ENCODE peak calls at places on chromosome 1, in six cellular contexts. I is IMR-90; J is NCI-H1417; H is activated effector memory CD4-positive, alpha-beta T cell treated with anti-CD3 and anti-CD28 coated beads, Interleukin-2, amount 50 U/mL, for 16 hours; V is breast epithelium; E is stromal cell of bone marrow. Y is an unnamed sample.

GRCh38 chr1:58575831-58576726 is 973 bp downstream of the TACSTD2 start:
- DNase-seq in I (no peak), J (no peak), H (no peak), V (peak; percentile 45), E (no peak), Y (peak; percentile 69)

GRCh38 chr1:53600486-53600885 is 138.5 kb downstream of the GLIS1 start:
- DNase-seq in I (no peak), J (peak; percentile 12), H (peak; percentile 13), V (no peak), E (no peak), Y (peak; percentile 9)

GRCh38 chr1:109909531-109909930 is 1.1 kb upstream of the CSF1 start:
- DNase-seq in I (no peak), J (no peak), H (no peak), V (no peak), E (no peak), Y (no peak)

GRCh38 chr1:145688328-145688727 is 18.8 kb downstream of the PDZK1 start:
- DNase-seq in I (no peak), J (no peak), H (no peak), V (no peak), E (no peak), Y (no peak)

GRCh38 chr1:115255154-115255553 is 82.9 kb downstream of the NGF start:
- DNase-seq in I (no peak), J (no peak), H (no peak), V (no peak), E (no peak), Y (no peak)

GRCh38 chr1:6805004-6805416 is 19.8 kb downstream of the CAMTA1 start:
- DNase-seq in I (peak; percentile 13), J (no peak), H (no peak), V (no peak), E (no peak), Y (no peak)

GRCh38 chr1:216057080-216057479 is 366.2 kb downstream of the USH2A start:
- DNase-seq in I (peak; percentile 10), J (no peak), H (no peak), V (no peak), E (no peak), Y (no peak)

GRCh38 chr1:156033011-156033410 is 12.3 kb upstream of the SSR2 start:
- DNase-seq in I (peak; percentile 39), J (no peak), H (no peak), V (no peak), E (no peak), Y (no peak)

GRCh38 chr1:67880056-67880601 is 46.9 kb upstream of the GNG12 start:
- DNase-seq in I (peak; percentile 79), J (peak; percentile 98), H (no peak), V (no peak), E (peak; percentile 29), Y (no peak)

GRCh38 chr1:182955596-182956588 is 2.9 kb upstream of the SHCBP1L start:
- DNase-seq in I (peak; percentile 92), J (no peak), H (no peak), V (no peak), E (peak; percentile 98), Y (peak; percentile 51)

GRCh38 chr1:46528297-46528955 is 23.0 kb downstream of the KNCN start:
- DNase-seq in I (peak; percentile 22), J (peak; percentile 56), H (no peak), V (no peak), E (no peak), Y (no peak)

GRCh38 chr1:234478481-234479309 is at the start of gene TARBP1:
- DNase-seq in I (peak; percentile 78), J (peak; percentile 93), H (peak; percentile 89), V (peak; percentile 45), E (peak; percentile 50), Y (no peak)

GRCh38 chr1:176754663-176755062 is 291.7 kb downstream of the PAPPA2 start:
- DNase-seq in I (no peak), J (no peak), H (no peak), V (no peak), E (no peak), Y (no peak)

GRCh38 chr1:44670751-44671640 is 3.3 kb downstream of the TMEM53 start:
- DNase-seq in I (no peak), J (no peak), H (no peak), V (no peak), E (no peak), Y (no peak)

GRCh38 chr1:156508205-156508954 is 7.8 kb upstream of the MEF2D start:
- DNase-seq in I (peak; percentile 80), J (no peak), H (no peak), V (no peak), E (peak; percentile 76), Y (no peak)

GRCh38 chr1:161505892-161506173 is 576 bp downstream of the FCGR2A start:
- DNase-seq in I (no peak), J (no peak), H (no peak), V (no peak), E (no peak), Y (no peak)

GRCh38 chr1:184854036-184854435 is 99.4 kb upstream of the EDEM3 start:
- DNase-seq in I (no peak), J (no peak), H (no peak), V (no peak), E (no peak), Y (no peak)

GRCh38 chr1:81111818-81112217 is 688.9 kb upstream of the ADGRL2 start:
- DNase-seq in I (peak; percentile 75), J (no peak), H (no peak), V (no peak), E (peak; percentile 24), Y (no peak)

GRCh38 chr1:7108251-7108650 is 323.0 kb downstream of the CAMTA1 start:
- DNase-seq in I (no peak), J (no peak), H (no peak), V (no peak), E (no peak), Y (no peak)

GRCh38 chr1:165324050-165324449 is 32.5 kb downstream of the LMX1A start:
- DNase-seq in I (no peak), J (no peak), H (no peak), V (no peak), E (no peak), Y (no peak)

GRCh38 chr1:185154912-185155513 is 1.7 kb downstream of the TRMT1L start:
- DNase-seq in I (peak; percentile 64), J (no peak), H (no peak), V (no peak), E (no peak), Y (no peak)

GRCh38 chr1:103948526-103948925 is 198.8 kb downstream of the AMY1C start:
- DNase-seq in I (no peak), J (peak; percentile 29), H (no peak), V (no peak), E (no peak), Y (no peak)

GRCh38 chr1:61053712-61054608 is 28.4 kb upstream of the NFIA start:
- DNase-seq in I (no peak), J (no peak), H (no peak), V (no peak), E (no peak), Y (no peak)